ENCODE peak calls at places on chromosomes 6 and 20, in six cellular contexts. Q is CD4-positive, alpha-beta T cell; G is stimulated activated CD8-positive, alpha-beta memory T cell treated with anti-CD3 and anti-CD28 coated beads, Interleukin-4, amount 100 ng/mL, for 24 hours; D is keratinocyte; Y is caudate nucleus; P is NCI-H1105. V is an unnamed sample.

GRCh38 chr6:43976706-43977403 is 150.4 kb downstream of the MRPL14 start:
- DNase-seq in Q (no peak), G (no peak), D (no peak), Y (no peak), P (no peak), V (no peak)

GRCh38 chr20:45341939-45342862 is 6.0 kb downstream of the SDC4 start:
- DNase-seq in Q (no peak), G (no peak), D (no peak), Y (no peak), P (no peak), V (peak; percentile 58)

GRCh38 chr6:652865-653264 is 4.0 kb downstream of the HUS1B start:
- DNase-seq in Q (no peak), G (no peak), D (no peak), Y (no peak), P (no peak), V (no peak)

GRCh38 chr6:109024784-109025183 is 69.9 kb downstream of the SESN1 start:
- DNase-seq in Q (no peak), G (no peak), D (no peak), Y (no peak), P (no peak), V (no peak)

GRCh38 chr6:29925341-29926080 is 16.8 kb upstream of the HLA-A start:
- DNase-seq in Q (no peak), G (no peak), D (peak; percentile 21), Y (no peak), P (no peak), V (no peak)

GRCh38 chr6:89311853-89312531 is 3.1 kb downstream of the GABRR2 start:
- DNase-seq in Q (no peak), G (no peak), D (no peak), Y (no peak), P (peak; percentile 39), V (peak; percentile 71)

GRCh38 chr6:155340464-155341129 is 26.3 kb upstream of the TFB1M start:
- DNase-seq in Q (no peak), G (no peak), D (no peak), Y (no peak), P (no peak), V (no peak)

GRCh38 chr20:11467436-11467835 is 450.3 kb upstream of the BTBD3 start:
- DNase-seq in Q (no peak), G (no peak), D (no peak), Y (no peak), P (no peak), V (no peak)

GRCh38 chr6:15615837-15616236 is 47.0 kb downstream of the DTNBP1 start:
- DNase-seq in Q (no peak), G (no peak), D (no peak), Y (no peak), P (no peak), V (no peak)

GRCh38 chr6:149856256-149856994 is 7.7 kb downstream of the LRP11 start:
- DNase-seq in Q (no peak), G (no peak), D (no peak), Y (no peak), P (no peak), V (no peak)

GRCh38 chr20:1754306-1754705 is 96.7 kb upstream of the SIRPG start:
- DNase-seq in Q (no peak), G (no peak), D (no peak), Y (no peak), P (no peak), V (no peak)

GRCh38 chr6:84280030-84280429 is 52.6 kb upstream of the CEP162 start:
- DNase-seq in Q (no peak), G (no peak), D (no peak), Y (no peak), P (no peak), V (no peak)

GRCh38 chr20:56223352-56223751 is 25.2 kb upstream of the MC3R start:
- DNase-seq in Q (no peak), G (no peak), D (no peak), Y (no peak), P (no peak), V (no peak)

GRCh38 chr6:134287863-134288537 is 29.9 kb downstream of the SGK1 start:
- DNase-seq in Q (no peak), G (no peak), D (no peak), Y (no peak), P (no peak), V (no peak)

GRCh38 chr20:64224344-64225165 is 31.0 kb upstream of the PCMTD2 start:
- DNase-seq in Q (no peak), G (no peak), D (no peak), Y (no peak), P (no peak), V (no peak)

GRCh38 chr6:30735668-30736314 is 6.7 kb downstream of the FLOT1 start:
- DNase-seq in Q (no peak), G (no peak), D (no peak), Y (no peak), P (no peak), V (no peak)

GRCh38 chr6:149925974-149926777 is 3.3 kb upstream of the RAET1G start:
- DNase-seq in Q (peak; percentile 62), G (peak; percentile 71), D (no peak), Y (peak; percentile 19), P (peak; percentile 79), V (peak; percentile 62)

GRCh38 chr6:30839666-30840065 is 44.7 kb upstream of the DDR1 start:
- DNase-seq in Q (no peak), G (no peak), D (no peak), Y (no peak), P (no peak), V (no peak)

GRCh38 chr6:25229671-25230321 is 49.4 kb upstream of the CARMIL1 start:
- DNase-seq in Q (no peak), G (no peak), D (no peak), Y (no peak), P (no peak), V (no peak)

GRCh38 chr6:70956191-70956450 is 739 bp downstream of the B3GAT2 start:
- DNase-seq in Q (no peak), G (no peak), D (no peak), Y (no peak), P (no peak), V (no peak)

GRCh38 chr6:31892821-31893220 is 4.7 kb downstream of the EHMT2 start:
- DNase-seq in Q (no peak), G (no peak), D (no peak), Y (no peak), P (no peak), V (no peak)

GRCh38 chr6:15183979-15184378 is 61.9 kb upstream of the JARID2 start:
- DNase-seq in Q (no peak), G (no peak), D (no peak), Y (no peak), P (no peak), V (no peak)

GRCh38 chr6:33072508-33073100 is 845 bp downstream of the HLA-DPA1 start:
- DNase-seq in Q (no peak), G (no peak), D (no peak), Y (no peak), P (no peak), V (no peak)

GRCh38 chr6:140062042-140063041 is 687.9 kb upstream of the CITED2 start:
- DNase-seq in Q (no peak), G (no peak), D (no peak), Y (no peak), P (no peak), V (no peak)

GRCh38 chr6:129280719-129281118 is 397.8 kb downstream of the LAMA2 start:
- DNase-seq in Q (peak; percentile 2), G (peak; percentile 2), D (no peak), Y (no peak), P (peak; percentile 89), V (no peak)

GRCh38 chr6:112318505-112318904 is 28.6 kb upstream of the RFPL4B start:
- DNase-seq in Q (no peak), G (no peak), D (no peak), Y (no peak), P (no peak), V (no peak)

GRCh38 chr6:145813285-145814034 is 1.1 kb downstream of the FBXO30 start:
- DNase-seq in Q (no peak), G (no peak), D (no peak), Y (no peak), P (peak; percentile 46), V (no peak)

GRCh38 chr20:56513807-56514150 is 10.8 kb upstream of the FAM209A start:
- DNase-seq in Q (no peak), G (no peak), D (no peak), Y (no peak), P (no peak), V (no peak)

GRCh38 chr6:3523288-3523670 is 66.4 kb upstream of the SLC22A23 start:
- DNase-seq in Q (no peak), G (no peak), D (no peak), Y (no peak), P (no peak), V (no peak)

GRCh38 chr20:39630215-39630614 is 668.1 kb downstream of the DHX35 start:
- DNase-seq in Q (no peak), G (no peak), D (no peak), Y (no peak), P (no peak), V (peak; percentile 56)

GRCh38 chr6:53894086-53894485 is 99.3 kb downstream of the LRRC1 start:
- DNase-seq in Q (no peak), G (peak; percentile 29), D (peak; percentile 25), Y (no peak), P (peak; percentile 84), V (peak; percentile 64)

GRCh38 chr6:143110996-143111395 is 50.3 kb downstream of the AIG1 start:
- DNase-seq in Q (no peak), G (no peak), D (no peak), Y (no peak), P (no peak), V (no peak)

GRCh38 chr6:27592481-27593199 is 119.7 kb upstream of the ZNF184 start:
- DNase-seq in Q (no peak), G (peak; percentile 15), D (peak; percentile 94), Y (no peak), P (peak; percentile 66), V (peak; percentile 18)

V was measured in DMS153.